ENCODE peak calls at places on chromosomes 7 and 10, in six cellular contexts. A, F, L, T, H and W are unnamed samples.

GRCh38 chr10:80444646-80445319 is 9.3 kb upstream of the TSPAN14 start:
- DNase-seq in A (peak), F (peak), L (peak), T (no peak), H (peak), W (peak)

GRCh38 chr10:62610649-62611229 is 193.8 kb upstream of the ADO start:
- DNase-seq in A (peak), F (no peak), L (peak), T (peak), H (peak), W (no peak)

GRCh38 chr7:100826546-100827329 is 585 bp downstream of the EPHB4 start:
- DNase-seq in A (no peak), F (no peak), L (peak), T (no peak), H (no peak), W (no peak)

GRCh38 chr10:1632141-1632540 is 105.2 kb downstream of the ADARB2 start:
- DNase-seq in A (no peak), F (no peak), L (no peak), T (no peak), H (no peak), W (no peak)

GRCh38 chr10:95785317-95785716 is 29.4 kb downstream of the ENTPD1 start:
- DNase-seq in A (no peak), F (no peak), L (no peak), T (no peak), H (no peak), W (no peak)

GRCh38 chr7:46072722-46073121 is 151.7 kb upstream of the IGFBP3 start:
- DNase-seq in A (no peak), F (no peak), L (peak), T (no peak), H (no peak), W (no peak)

GRCh38 chr7:26429168-26429567 is 137.5 kb downstream of the SNX10 start:
- DNase-seq in A (no peak), F (no peak), L (peak), T (no peak), H (no peak), W (no peak)

GRCh38 chr10:124731551-124731950 is 12.6 kb downstream of the FAM53B start:
- DNase-seq in A (peak), F (no peak), L (no peak), T (no peak), H (no peak), W (no peak)

GRCh38 chr7:148503900-148504487 is 86.6 kb upstream of the C7orf33 start:
- DNase-seq in A (no peak), F (peak), L (peak), T (peak), H (peak), W (no peak)

GRCh38 chr10:5079836-5080235 is 14.4 kb upstream of the AKR1C3 start:
- DNase-seq in A (no peak), F (no peak), L (no peak), T (no peak), H (no peak), W (no peak)